ENCODE peak calls at places on chromosomes 6 and 20, in five cellular contexts. A is IMR-90, M is breast epithelium, F is RWPE2, Z is A549. N is an unnamed sample.

GRCh38 chr6:7241709-7242645 is 71.0 kb downstream of the SSR1 start:
- DNase-seq in A (peak; percentile 48), M (no peak), F (no peak), Z (no peak), N (no peak)

GRCh38 chr20:57678340-57678739 is 31.5 kb downstream of the PMEPA1 start:
- DNase-seq in A (no peak), M (no peak), F (no peak), Z (no peak), N (no peak)

GRCh38 chr20:60422848-60423247 is 464.6 kb downstream of the CDH26 start:
- DNase-seq in A (no peak), M (no peak), F (peak; percentile 62), Z (no peak), N (no peak)

GRCh38 chr6:138500045-138500665 is 861 bp upstream of the NHSL1 start:
- DNase-seq in A (no peak), M (no peak), F (no peak), Z (no peak), N (no peak)

GRCh38 chr20:20743511-20744169 is 31.2 kb upstream of the RALGAPA2 start:
- DNase-seq in A (no peak), M (no peak), F (no peak), Z (no peak), N (no peak)

GRCh38 chr20:62368629-62369507 is 1.8 kb upstream of the LAMA5 start:
- DNase-seq in A (peak; percentile 50), M (no peak), F (peak; percentile 99), Z (no peak), N (no peak)

GRCh38 chr6:43715056-43715788 is 27.6 kb upstream of the MRPS18A start:
- DNase-seq in A (no peak), M (no peak), F (no peak), Z (no peak), N (no peak)

GRCh38 chr20:57053067-57053466 is 213.4 kb downstream of the BMP7 start:
- DNase-seq in A (no peak), M (no peak), F (peak; percentile 21), Z (no peak), N (no peak)

GRCh38 chr20:36197271-36197670 is 39.0 kb upstream of the AAR2 start:
- DNase-seq in A (no peak), M (no peak), F (no peak), Z (no peak), N (no peak)

GRCh38 chr20:4263011-4263410 is 247.7 kb upstream of the RNF24 start:
- DNase-seq in A (no peak), M (no peak), F (no peak), Z (no peak), N (no peak)

GRCh38 chr20:59253779-59254319 is 46.6 kb upstream of the EDN3 start:
- DNase-seq in A (no peak), M (no peak), F (no peak), Z (no peak), N (peak; percentile 25)

DNA sequence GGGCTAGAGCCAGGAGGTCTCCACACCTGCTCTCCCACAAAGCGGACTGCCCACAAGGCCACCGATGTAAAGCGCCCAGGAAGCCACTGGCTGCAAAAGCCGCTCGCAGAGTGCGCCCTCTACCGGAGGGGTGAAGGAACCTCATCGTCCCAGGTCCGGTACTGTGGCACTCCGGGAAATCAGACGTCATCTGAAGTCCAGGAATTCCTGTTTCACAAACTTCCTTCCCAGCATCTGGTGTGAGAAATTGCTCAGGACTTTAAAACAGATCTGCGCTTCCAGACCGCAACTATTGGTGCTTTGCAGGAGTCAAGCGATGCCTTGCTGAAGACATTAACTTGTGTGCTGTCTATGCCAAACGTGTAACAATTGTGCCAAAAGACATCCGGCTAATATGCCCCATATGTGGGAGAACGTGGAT is 115.1 kb upstream of the ARID1B start:
- DNase-seq in A (no peak), M (no peak), F (no peak), Z (peak; percentile 61), N (no peak)
- TF ChIP-seq CTCF in A (no peak), M (peak; percentile 27), F (no peak), Z (peak; percentile 72), N (no peak)

GRCh38 chr6:39003072-39003471 is 45.5 kb upstream of the GLP1R start:
- DNase-seq in A (no peak), M (no peak), F (no peak), Z (no peak), N (no peak)
- TF ChIP-seq CTCF in A (no peak), M (no peak), F (peak; percentile 14), Z (no peak), N (peak; percentile 26)

DNA sequence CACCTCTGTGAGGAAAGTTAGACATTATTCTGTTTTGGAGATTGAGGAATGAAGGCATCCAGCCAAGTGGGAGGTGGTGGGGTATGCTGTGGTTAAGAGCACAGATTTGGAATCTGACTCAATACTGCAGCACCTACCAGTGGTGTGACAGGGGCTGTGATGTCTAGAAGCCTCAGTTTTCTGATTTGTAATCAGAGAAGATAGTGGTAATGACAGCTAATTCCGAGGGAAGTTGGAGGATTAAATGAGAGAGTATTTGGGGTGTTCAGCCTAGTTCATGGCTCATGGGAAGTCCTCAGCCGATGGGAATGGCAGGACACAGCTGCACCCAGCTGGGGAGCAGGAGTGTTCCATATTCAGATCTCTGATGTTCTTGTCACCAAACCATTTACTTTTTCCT is 9.2 kb downstream of the SLC9A8 start:
- DNase-seq in A (peak; percentile 71), M (no peak), F (no peak), Z (no peak), N (no peak)
- TF ChIP-seq CTCF in A (peak; percentile 42), M (no peak), F (peak; percentile 55), Z (no peak), N (no peak)

GRCh38 chr6:125584468-125584939 is 164.9 kb upstream of the HEY2 start:
- DNase-seq in A (peak; percentile 1), M (no peak), F (no peak), Z (no peak), N (no peak)
- TF ChIP-seq CTCF in A (no peak), M (no peak), F (no peak), Z (no peak), N (no peak)

GRCh38 chr20:48743807-48744206 is 84.0 kb downstream of the PREX1 start:
- DNase-seq in A (no peak), M (no peak), F (no peak), Z (no peak), N (no peak)

GRCh38 chr20:48742912-48743680 is 84.7 kb downstream of the PREX1 start:
- DNase-seq in A (no peak), M (no peak), F (no peak), Z (no peak), N (no peak)

GRCh38 chr20:48744515-48744914 is 83.3 kb downstream of the PREX1 start:
- DNase-seq in A (no peak), M (no peak), F (no peak), Z (no peak), N (no peak)

GRCh38 chr20:48747840-48748416 is 79.9 kb downstream of the PREX1 start:
- DNase-seq in A (no peak), M (no peak), F (no peak), Z (no peak), N (no peak)

GRCh38 chr20:48745330-48745729 is 82.5 kb downstream of the PREX1 start:
- DNase-seq in A (no peak), M (no peak), F (no peak), Z (peak; percentile 15), N (no peak)
- TF ChIP-seq CTCF in A (no peak), M (no peak), F (no peak), Z (no peak), N (no peak)

GRCh38 chr20:40565681-40566040 is 123.4 kb downstream of the MAFB start:
- DNase-seq in A (no peak), M (no peak), F (no peak), Z (no peak), N (no peak)
- TF ChIP-seq CTCF in A (no peak), M (no peak), F (no peak), Z (no peak), N (no peak)

GRCh38 chr6:120230008-120230407 is 880.4 kb upstream of the MAN1A1 start:
- DNase-seq in A (no peak), M (no peak), F (no peak), Z (no peak), N (no peak)
- TF ChIP-seq CTCF in A (no peak), M (no peak), F (peak; percentile 12), Z (no peak), N (no peak)

DNA sequence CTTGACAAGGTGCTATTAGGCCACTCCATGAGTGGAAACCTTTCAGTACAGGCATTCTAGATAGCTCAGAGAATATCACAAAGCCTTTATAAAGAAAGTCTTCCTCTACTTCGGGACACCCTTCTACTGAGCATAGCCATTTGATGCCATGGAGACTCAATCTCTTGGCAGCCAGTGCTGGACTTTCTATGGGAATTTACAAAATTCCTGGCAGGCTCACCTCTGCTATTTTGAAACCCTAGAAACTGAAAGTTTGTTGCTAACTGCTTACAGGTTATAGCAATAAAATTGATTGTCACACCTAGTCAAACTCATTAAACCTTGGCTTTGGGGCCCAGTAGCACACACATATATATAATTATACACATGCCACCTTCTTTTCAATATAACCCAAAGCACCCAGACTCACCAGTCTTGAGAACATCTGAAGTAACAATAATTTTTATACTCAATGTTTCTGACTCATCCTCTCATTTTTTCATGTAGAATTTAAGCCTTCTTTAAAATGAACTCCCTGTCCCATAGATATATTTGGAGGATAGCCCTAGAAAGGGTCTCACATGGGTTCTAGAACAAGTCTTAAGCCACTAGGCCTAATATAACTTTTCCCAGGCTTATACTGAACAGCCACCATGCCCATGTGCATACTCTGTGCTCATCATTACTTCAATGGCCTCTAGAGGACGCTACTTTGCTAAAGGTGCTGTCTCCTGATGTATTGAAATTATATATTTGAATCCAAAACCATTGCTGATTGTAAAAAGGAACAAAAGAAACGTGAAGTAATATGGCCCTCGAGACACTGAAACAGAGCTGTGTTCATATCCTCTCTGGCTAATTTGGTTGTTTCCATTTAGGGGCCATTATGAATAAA is 368.1 kb upstream of the MARCKS start:
- DNase-seq in A (no peak), M (no peak), F (no peak), Z (no peak), N (no peak)
- TF ChIP-seq CTCF in A (peak; percentile 2), M (no peak), F (no peak), Z (no peak), N (no peak)

DNA sequence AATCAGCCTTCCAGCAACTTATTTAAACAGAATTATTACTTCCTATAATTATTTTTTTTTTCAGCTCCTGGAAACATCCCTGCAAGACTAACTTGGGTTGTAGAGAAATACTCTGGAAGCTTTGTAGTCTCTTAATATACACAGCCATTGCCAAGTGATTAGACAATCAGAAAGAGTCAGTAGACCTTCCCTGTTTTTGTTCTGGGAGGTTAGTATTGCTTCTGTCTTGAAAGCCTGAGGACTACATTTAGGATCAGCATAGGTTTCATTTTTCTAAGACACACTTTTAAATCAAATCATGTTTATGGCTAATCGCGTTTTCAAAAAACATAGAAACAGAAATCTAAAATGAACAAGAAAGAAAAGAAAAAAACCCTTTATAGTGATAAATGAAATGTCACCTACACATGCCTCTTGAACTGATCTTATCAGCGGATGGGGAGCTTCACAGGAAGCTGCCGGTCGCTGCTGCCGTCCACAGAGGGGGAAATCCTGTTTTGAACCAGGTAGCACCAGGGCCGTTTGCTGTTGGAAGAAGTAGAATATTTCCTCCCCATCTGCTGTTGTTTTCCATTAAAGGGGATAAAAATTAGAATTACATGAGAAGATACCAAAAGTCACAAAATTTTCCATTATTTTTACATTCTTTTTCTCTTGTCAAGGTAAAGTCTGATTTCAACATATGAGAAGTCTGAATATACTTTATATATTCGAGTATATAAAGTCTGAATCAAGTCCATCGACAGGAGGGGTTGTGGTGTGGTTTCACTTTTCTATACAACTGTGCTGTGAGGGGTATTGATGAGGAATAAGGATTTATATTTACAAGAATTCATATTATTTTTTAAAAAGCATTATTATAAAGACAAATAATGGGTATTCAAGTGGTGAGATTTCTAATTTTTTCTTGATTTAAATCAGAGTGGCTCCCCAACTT is 94.6 kb downstream of the ARMC2 start:
- DNase-seq in A (no peak), M (no peak), F (no peak), Z (no peak), N (peak; percentile 35)
- TF ChIP-seq CTCF in A (no peak), M (no peak), F (no peak), Z (no peak), N (no peak)

N was measured in natural killer cell.